ENCODE peak calls at places on chromosomes 13 and 19, in seven cellular contexts. V is activated T-helper 9 cell treated with anti-CD3 and anti-CD28 coated beads, Interleukin-2, amount 50 U/mL, for 16 hours; L is activated T-helper 2 cell treated with anti-CD3 and anti-CD28 coated beads, Interferon-gamma antibody, Interleukin-2, Interleukin-4, amounts not matched to agents 10 μg/mL and 5 μg/mL and 100 μg/mL, durations not matched to agents 14 hours and 24 hours and 36 hours; J is iris pigment epithelial cell; W is left cardiac atrium; K is effector memory CD8-positive, alpha-beta T cell; C is effector CD4-positive, alpha-beta T cell. N is an unnamed sample.

GRCh38 chr13:67369895-67370660 is 139.9 kb upstream of the PCDH9 start:
- DNase-seq in V (no peak), L (no peak), J (peak), W (no peak), K (no peak), C (no peak), N (no peak)

GRCh38 chr13:36815069-36815468 is 4.0 kb upstream of the RFXAP start:
- DNase-seq in V (no peak), L (no peak), J (no peak), W (no peak), K (no peak), C (no peak), N (no peak)

GRCh38 chr19:33675501-33676124 is 53.9 kb downstream of the CHST8 start:
- DNase-seq in V (no peak), L (no peak), J (no peak), W (no peak), K (no peak), C (no peak), N (no peak)

GRCh38 chr13:98233127-98233526 is 56.1 kb upstream of the RNF113B start:
- DNase-seq in V (no peak), L (no peak), J (no peak), W (no peak), K (no peak), C (no peak), N (no peak)

GRCh38 chr19:6778386-6778785 is 5.9 kb downstream of the VAV1 start:
- DNase-seq in V (no peak), L (no peak), J (no peak), W (no peak), K (no peak), C (no peak), N (no peak)

GRCh38 chr19:55549500-55550320 is 4.4 kb upstream of the SBK3 start:
- DNase-seq in V (no peak), L (no peak), J (peak), W (no peak), K (no peak), C (no peak), N (peak)

GRCh38 chr13:88707652-88708051 is 1036.5 kb downstream of the SLITRK5 start:
- DNase-seq in V (no peak), L (no peak), J (no peak), W (no peak), K (no peak), C (no peak), N (no peak)

GRCh38 chr19:30799854-30800755 is 427.9 kb downstream of the ZNF536 start:
- DNase-seq in V (peak), L (no peak), J (no peak), W (peak), K (no peak), C (no peak), N (no peak)

GRCh38 chr19:11580665-11581418 is 3.4 kb upstream of the ACP5 start:
- DNase-seq in V (no peak), L (no peak), J (peak), W (peak), K (no peak), C (no peak), N (no peak)

N was measured in SHP77 treated with DMSO at 0.1 percent for 48 hours.